ENCODE peak calls at places on chromosome 7, in four cellular contexts. F is HCT116, S is uterus, V is A549. T is an unnamed sample. For H3K4me1, the result is how much of the 10 kb centered on the place peaks cover.

GRCh38 chr7:140249036-140249806 is 72.4 kb upstream of the KDM7A start:
- DNase-seq in F (no peak), V (no peak), S (no peak), T (no peak)

GRCh38 chr7:142508251-142508650 is 241.0 kb upstream of the PRSS1 start:
- DNase-seq in F (peak), S (no peak), V (no peak), T (no peak)

GRCh38 chr7:38211940-38212339 is 33.9 kb downstream of the STARD3NL start:
- DNase-seq in F (no peak), V (no peak), S (peak), T (no peak)

GRCh38 chr7:131015131-131015954 is 281.3 kb upstream of the KLF14 start:
- DNase-seq in S (no peak), V (no peak), F (peak), T (no peak)

GRCh38 chr7:53596230-53596629 is 560.8 kb downstream of the POM121L12 start:
- DNase-seq in V (no peak), S (no peak), F (no peak), T (no peak)

GRCh38 chr7:51521649-51522048 is 205.0 kb upstream of the COBL start:
- DNase-seq in F (no peak), S (no peak), V (no peak), T (no peak)

GRCh38 chr7:113710310-113711106 is 208.3 kb downstream of the PPP1R3A start:
- DNase-seq in F (peak), V (peak), S (no peak), T (no peak)

GRCh38 chr7:138556771-138557484 is 96.9 kb downstream of the TRIM24 start:
- DNase-seq in V (no peak), F (no peak), S (no peak), T (no peak)

GRCh38 chr7:39616138-39616537 is 7.2 kb upstream of the RALA start:
- DNase-seq in F (no peak), V (no peak), S (no peak), T (no peak)

GRCh38 chr7:43077285-43077684 is 35.2 kb upstream of the HECW1 start:
- DNase-seq in F (no peak), V (no peak), S (no peak), T (no peak)

GRCh38 chr7:20238754-20239324 is 21.7 kb upstream of the MACC1 start:
- DNase-seq in F (no peak), V (no peak), S (no peak), T (no peak)

GRCh38 chr7:141462958-141463357 is 88.3 kb upstream of the AGK start:
- DNase-seq in V (no peak), F (no peak), S (no peak), T (no peak)

GRCh38 chr7:150845471-150845870 is 6.8 kb upstream of the AOC1 start:
- DNase-seq in S (no peak), F (no peak), V (no peak), T (no peak)

GRCh38 chr7:38410056-38410455 is 136.6 kb upstream of the TARP start:
- DNase-seq in F (no peak), V (no peak), S (no peak), T (no peak)

GRCh38 chr7:4713183-4713784 is 31.2 kb downstream of the FOXK1 start:
- DNase-seq in V (no peak), S (peak), F (no peak), T (peak)

GRCh38 chr7:151844080-151844827 is 32.7 kb downstream of the PRKAG2 start:
- DNase-seq in S (no peak), V (peak), F (no peak), T (no peak)

GRCh38 chr7:53794816-53795215 is 747.4 kb upstream of the VSTM2A start:
- DNase-seq in F (no peak), V (no peak), S (no peak), T (peak)

GRCh38 chr7:51325937-51326336 is 9.3 kb upstream of the COBL start:
- DNase-seq in V (no peak), S (no peak), F (no peak), T (no peak)

GRCh38 chr7:66958708-66959350 is 36.6 kb downstream of the SBDS start:
- DNase-seq in S (no peak), V (no peak), F (no peak), T (no peak)

GRCh38 chr7:37247881-37248280 is 200.8 kb downstream of the ELMO1 start:
- DNase-seq in F (no peak), S (no peak), V (no peak), T (no peak)

GRCh38 chr7:37198906-37199485 is 249.7 kb downstream of the ELMO1 start:
- DNase-seq in F (peak), S (peak), V (peak), T (peak)

GRCh38 chr7:46559194-46559576 is 638.1 kb upstream of the IGFBP3 start:
- DNase-seq in V (no peak), F (no peak), S (no peak), T (no peak)

GRCh38 chr7:100563809-100564400 is 9.8 kb downstream of the SAP25 start:
- DNase-seq in F (no peak), S (peak), V (peak), T (peak)

GRCh38 chr7:124171068-124171467 is 138.2 kb upstream of the TMEM229A start:
- DNase-seq in F (peak), V (no peak), S (no peak), T (no peak)

GRCh38 chr7:44535348-44536064 is 5.6 kb downstream of the NPC1L1 start:
- DNase-seq in F (no peak), S (no peak), V (no peak), T (no peak)

GRCh38 chr7:114426824-114427223 is 12.2 kb downstream of the FOXP2 start:
- DNase-seq in F (peak), S (no peak), V (no peak), T (no peak)

GRCh38 chr7:151780626-151781025 is 96.3 kb downstream of the PRKAG2 start:
- DNase-seq in S (no peak), F (no peak), V (no peak), T (no peak)

GRCh38 chr7:51700593-51701215 is 384.1 kb upstream of the COBL start:
- DNase-seq in S (no peak), V (no peak), F (no peak), T (no peak)

GRCh38 chr7:138257459-138258193 is 181.4 kb downstream of the AKR1D1 start:
- DNase-seq in F (no peak), V (no peak), S (no peak), T (no peak)

GRCh38 chr7:68943786-68944185 is 654.5 kb upstream of the AUTS2 start:
- DNase-seq in F (no peak), V (no peak), S (no peak), T (no peak)

GRCh38 chr7:108824840-108825540 is 255.3 kb downstream of the DNAJB9 start:
- DNase-seq in V (no peak), F (peak), S (peak), T (no peak)

GRCh38 chr7:9516672-9517071 is 1083.3 kb downstream of the NXPH1 start:
- DNase-seq in S (no peak), V (no peak), F (no peak), T (no peak)

GRCh38 chr7:24587853-24588252 is 14.6 kb downstream of the PALS2 start:
- DNase-seq in V (no peak), S (no peak), F (no peak), T (no peak)

GRCh38 chr7:112201839-112202238 is 4.4 kb downstream of the DOCK4 start:
- DNase-seq in F (no peak), S (no peak), V (no peak), T (no peak)
- H3K27ac ChIP-seq in F (no peak), S (no peak), V (peak), T (no peak)

GRCh38 chr7:107559864-107560263 is 3.9 kb downstream of the COG5 start:
- DNase-seq in F (no peak), S (no peak), V (no peak), T (no peak)

GRCh38 chr7:107560898-107561516 is 2.7 kb downstream of the COG5 start:
- DNase-seq in F (no peak), S (no peak), V (no peak), T (no peak)

GRCh38 chr7:107564553-107565298 is 955 bp downstream of the DUS4L start:
- DNase-seq in S (no peak), F (peak), V (no peak), T (no peak)

GRCh38 chr7:107563072-107563760 is 504 bp downstream of the COG5 start:
- DNase-seq in S (no peak), F (peak), V (peak), T (no peak)

DNA sequence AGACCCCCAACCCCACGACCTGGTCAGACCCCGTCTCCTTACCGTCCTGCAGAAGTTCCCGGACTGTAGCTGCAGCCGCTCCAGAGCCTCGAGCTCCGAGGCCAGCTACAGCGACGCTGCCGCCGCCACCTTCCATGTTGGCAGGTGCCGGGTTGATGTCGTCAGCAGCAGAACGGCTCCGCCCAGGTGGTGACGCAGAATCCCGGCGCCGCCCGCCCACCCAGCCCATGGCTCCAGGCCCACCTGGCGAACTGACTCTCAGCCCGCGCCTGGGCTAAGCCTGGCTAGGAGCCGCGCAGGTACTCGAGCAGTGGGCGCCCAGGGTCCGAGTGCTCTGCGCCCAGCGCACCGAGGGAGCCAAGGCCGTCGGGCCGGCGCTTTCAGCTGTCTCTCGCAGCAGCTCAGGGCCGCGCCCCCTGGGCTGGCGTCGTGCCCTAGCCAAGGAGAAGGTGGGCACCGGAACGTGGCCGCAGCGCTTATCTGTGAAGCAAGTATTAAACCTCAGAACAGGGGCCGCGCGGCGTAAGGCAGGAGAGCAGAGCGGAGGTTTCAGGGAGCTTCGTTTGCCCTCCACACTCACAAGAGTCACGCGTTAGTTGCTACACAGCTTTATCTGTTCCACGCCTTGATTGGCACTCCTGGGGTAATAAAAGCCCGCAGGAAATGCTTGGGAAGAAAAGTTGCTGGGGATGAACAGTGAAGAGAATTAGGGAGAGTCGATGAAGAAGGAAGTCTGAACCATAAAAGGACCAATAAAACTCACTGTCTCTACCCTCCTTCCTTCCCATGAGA is at the start of the genes COG5 and DUS4L:
- DNase-seq in S (peak), F (peak), V (peak), T (peak)
- H3K4me1 ChIP-seq in S (under half), F (under half), V (under half), T (under half)

GRCh38 chr7:76216683-76217082 is 15.0 kb downstream of the SRRM3 start:
- DNase-seq in F (no peak), S (no peak), V (no peak), T (no peak)
- H3K27ac ChIP-seq in F (no peak), S (no peak), V (no peak), T (no peak)

GRCh38 chr7:148261523-148261922 is 329.0 kb upstream of the C7orf33 start:
- DNase-seq in F (no peak), S (no peak), V (no peak), T (no peak)

GRCh38 chr7:148261996-148262688 is 328.4 kb upstream of the C7orf33 start:
- DNase-seq in S (no peak), F (no peak), V (no peak), T (no peak)

GRCh38 chr7:148264933-148265557 is 325.5 kb upstream of the C7orf33 start:
- DNase-seq in V (peak), S (no peak), F (peak), T (no peak)

GRCh38 chr7:148260605-148261004 is 330.0 kb upstream of the C7orf33 start:
- DNase-seq in S (peak), F (no peak), V (no peak), T (no peak)

DNA sequence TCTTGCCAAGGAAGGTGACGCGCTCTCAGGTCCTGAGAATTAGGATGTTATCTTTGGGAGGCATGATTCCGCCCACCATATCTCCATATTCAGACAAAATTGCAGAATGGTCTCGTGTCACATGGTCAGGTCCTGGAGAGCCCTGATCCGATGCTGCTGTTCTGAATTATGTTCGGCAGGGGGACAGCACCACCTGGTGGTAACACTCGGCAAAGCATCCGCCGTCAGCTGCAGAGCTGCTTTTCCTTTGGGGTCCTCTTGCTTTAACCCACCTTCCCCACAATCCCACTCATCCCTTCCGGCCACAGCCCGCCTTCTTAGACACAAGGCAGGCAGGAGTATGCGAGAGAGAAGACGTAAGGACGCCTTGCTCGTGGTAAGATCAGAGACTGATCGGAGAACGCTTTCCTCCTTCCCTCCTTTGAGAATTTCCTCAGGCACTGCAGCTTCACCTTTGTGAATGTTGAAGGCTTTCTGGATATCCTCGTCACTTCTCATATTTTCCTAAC is 327.8 kb upstream of the C7orf33 start:
- DNase-seq in S (peak), V (peak), F (peak), T (peak)
- H3K4me1 ChIP-seq in S (under half), V (under half), F (under half), T (under half)

GRCh38 chr7:76377186-76377918 is 18.6 kb upstream of the YWHAG start:
- DNase-seq in S (no peak), F (no peak), V (no peak), T (no peak)

GRCh38 chr7:76383089-76383944 is 24.5 kb upstream of the YWHAG start:
- DNase-seq in S (no peak), V (peak), F (peak), T (no peak)

GRCh38 chr7:76386691-76387260 is 22.7 kb downstream of the SSC4D start:
- DNase-seq in S (no peak), V (no peak), F (no peak), T (no peak)

GRCh38 chr7:76380623-76380966 is 21.8 kb upstream of the YWHAG start:
- DNase-seq in V (no peak), S (no peak), F (no peak), T (no peak)

DNA sequence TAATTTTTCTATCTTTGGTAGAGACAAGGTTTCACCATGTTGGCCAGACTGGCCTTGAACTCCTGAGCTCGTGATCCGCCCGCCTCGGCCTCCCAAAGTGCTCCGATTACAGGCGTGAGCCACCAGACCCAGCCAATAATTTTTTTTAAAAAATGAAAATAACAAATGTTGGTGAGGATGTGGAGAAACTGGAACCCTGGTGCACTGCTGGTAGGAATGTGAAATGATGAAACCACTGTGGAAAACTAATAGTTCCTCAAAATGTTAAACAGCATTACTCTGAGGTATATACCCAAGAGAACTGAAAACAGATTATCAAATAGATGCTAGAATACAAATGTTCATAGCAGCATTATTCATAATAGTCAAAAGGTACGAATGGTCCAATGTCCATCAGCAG is 23.0 kb upstream of the YWHAG start:
- DNase-seq in S (no peak), F (no peak), V (no peak), T (no peak)
- H3K27ac ChIP-seq in S (no peak), F (peak), V (peak), T (no peak)